ENCODE peak calls at places on chromosomes 12 and 14, in eight cellular contexts. One of them, this sample, is unnamed.

GRCh38 chr14:92026548-92027190 is 13.2 kb downstream of the TRIP11 start:
- DNase-seq in AG10803: no peak
- DNase-seq in body of pancreas: no peak
- DNase-seq in cardiac septum: no peak
- DNase-seq in foreskin fibroblast: no peak
- DNase-seq in stimulated activated naive CD4-positive, alpha-beta T cell: no peak
- DNase-seq in fibroblast of lung: no peak
- DNase-seq in sciatic nerve: no peak
- DNase-seq in this sample: no peak

GRCh38 chr14:23099212-23099861 is 4.0 kb downstream of the C14orf119 start:
- DNase-seq in AG10803: no peak
- DNase-seq in body of pancreas: peak; percentile 55
- DNase-seq in cardiac septum: no peak
- DNase-seq in foreskin fibroblast: no peak
- DNase-seq in stimulated activated naive CD4-positive, alpha-beta T cell: no peak
- DNase-seq in fibroblast of lung: no peak
- DNase-seq in sciatic nerve: no peak
- DNase-seq in this sample: no peak

GRCh38 chr12:29698756-29699155 is 85.0 kb downstream of the TMTC1 start:
- DNase-seq in AG10803: no peak
- DNase-seq in body of pancreas: no peak
- DNase-seq in cardiac septum: no peak
- DNase-seq in foreskin fibroblast: no peak
- DNase-seq in stimulated activated naive CD4-positive, alpha-beta T cell: no peak
- DNase-seq in fibroblast of lung: no peak
- DNase-seq in sciatic nerve: no peak
- DNase-seq in this sample: no peak

GRCh38 chr14:91373591-91374245 is 43.9 kb downstream of the CCDC88C start:
- DNase-seq in AG10803: no peak
- DNase-seq in body of pancreas: no peak
- DNase-seq in cardiac septum: no peak
- DNase-seq in foreskin fibroblast: no peak
- DNase-seq in stimulated activated naive CD4-positive, alpha-beta T cell: peak; percentile 40
- DNase-seq in fibroblast of lung: no peak
- DNase-seq in sciatic nerve: no peak
- DNase-seq in this sample: no peak

GRCh38 chr14:62497708-62498107 is 547.5 kb downstream of the KCNH5 start:
- DNase-seq in AG10803: no peak
- DNase-seq in body of pancreas: no peak
- DNase-seq in cardiac septum: no peak
- DNase-seq in foreskin fibroblast: no peak
- DNase-seq in stimulated activated naive CD4-positive, alpha-beta T cell: no peak
- DNase-seq in fibroblast of lung: no peak
- DNase-seq in sciatic nerve: no peak
- DNase-seq in this sample: no peak

GRCh38 chr12:93883436-93884154 is 206.4 kb downstream of the CRADD start:
- DNase-seq in AG10803: peak; percentile 91
- DNase-seq in body of pancreas: no peak
- DNase-seq in cardiac septum: no peak
- DNase-seq in foreskin fibroblast: peak; percentile 92
- DNase-seq in stimulated activated naive CD4-positive, alpha-beta T cell: no peak
- DNase-seq in fibroblast of lung: peak; percentile 42
- DNase-seq in sciatic nerve: no peak
- DNase-seq in this sample: no peak

GRCh38 chr12:24705741-24706358 is 243.1 kb downstream of the BCAT1 start:
- DNase-seq in AG10803: peak; percentile 2
- DNase-seq in body of pancreas: no peak
- DNase-seq in cardiac septum: no peak
- DNase-seq in foreskin fibroblast: no peak
- DNase-seq in stimulated activated naive CD4-positive, alpha-beta T cell: no peak
- DNase-seq in fibroblast of lung: no peak
- DNase-seq in sciatic nerve: no peak
- DNase-seq in this sample: no peak

GRCh38 chr12:15933751-15934150 is 22.6 kb downstream of the DERA start:
- DNase-seq in AG10803: peak; percentile 35
- DNase-seq in body of pancreas: no peak
- DNase-seq in cardiac septum: no peak
- DNase-seq in foreskin fibroblast: no peak
- DNase-seq in stimulated activated naive CD4-positive, alpha-beta T cell: no peak
- DNase-seq in fibroblast of lung: no peak
- DNase-seq in sciatic nerve: no peak
- DNase-seq in this sample: no peak

GRCh38 chr12:89943461-89943860 is 234.8 kb upstream of the ATP2B1 start:
- DNase-seq in AG10803: no peak
- DNase-seq in body of pancreas: no peak
- DNase-seq in cardiac septum: no peak
- DNase-seq in foreskin fibroblast: no peak
- DNase-seq in stimulated activated naive CD4-positive, alpha-beta T cell: no peak
- DNase-seq in fibroblast of lung: peak; percentile 44
- DNase-seq in sciatic nerve: no peak
- DNase-seq in this sample: peak; percentile 19

GRCh38 chr12:83818888-83819287 is 1093.7 kb downstream of the SLC6A15 start:
- DNase-seq in AG10803: peak; percentile 72
- DNase-seq in body of pancreas: peak; percentile 38
- DNase-seq in cardiac septum: no peak
- DNase-seq in foreskin fibroblast: peak; percentile 67
- DNase-seq in stimulated activated naive CD4-positive, alpha-beta T cell: no peak
- DNase-seq in fibroblast of lung: peak; percentile 56
- DNase-seq in sciatic nerve: no peak
- DNase-seq in this sample: no peak

GRCh38 chr12:674272-674781 is 11.1 kb upstream of the NINJ2 start:
- DNase-seq in AG10803: no peak
- DNase-seq in body of pancreas: no peak
- DNase-seq in cardiac septum: no peak
- DNase-seq in foreskin fibroblast: no peak
- DNase-seq in stimulated activated naive CD4-positive, alpha-beta T cell: peak; percentile 71
- DNase-seq in fibroblast of lung: no peak
- DNase-seq in sciatic nerve: no peak
- DNase-seq in this sample: no peak

GRCh38 chr12:52022841-52023181 is 16.1 kb downstream of the TAMALIN start:
- DNase-seq in AG10803: no peak
- DNase-seq in body of pancreas: no peak
- DNase-seq in cardiac septum: no peak
- DNase-seq in foreskin fibroblast: no peak
- DNase-seq in stimulated activated naive CD4-positive, alpha-beta T cell: no peak
- DNase-seq in fibroblast of lung: no peak
- DNase-seq in sciatic nerve: peak; percentile 66
- DNase-seq in this sample: peak; percentile 25

GRCh38 chr14:65241125-65241752 is 138.9 kb upstream of the MAX start:
- DNase-seq in AG10803: no peak
- DNase-seq in body of pancreas: no peak
- DNase-seq in cardiac septum: no peak
- DNase-seq in foreskin fibroblast: no peak
- DNase-seq in stimulated activated naive CD4-positive, alpha-beta T cell: no peak
- DNase-seq in fibroblast of lung: no peak
- DNase-seq in sciatic nerve: no peak
- DNase-seq in this sample: no peak

GRCh38 chr14:94867931-94868597 is 98.2 kb upstream of the GSC start:
- DNase-seq in AG10803: peak; percentile 25
- DNase-seq in body of pancreas: peak; percentile 38
- DNase-seq in cardiac septum: no peak
- DNase-seq in foreskin fibroblast: peak; percentile 1
- DNase-seq in stimulated activated naive CD4-positive, alpha-beta T cell: no peak
- DNase-seq in fibroblast of lung: no peak
- DNase-seq in sciatic nerve: no peak
- DNase-seq in this sample: peak; percentile 3

GRCh38 chr12:52370906-52371608 is 3.8 kb upstream of the KRT85 start:
- DNase-seq in AG10803: peak; percentile 85
- DNase-seq in body of pancreas: peak; percentile 55
- DNase-seq in cardiac septum: peak; percentile 65
- DNase-seq in foreskin fibroblast: peak; percentile 70
- DNase-seq in stimulated activated naive CD4-positive, alpha-beta T cell: no peak
- DNase-seq in fibroblast of lung: peak; percentile 72
- DNase-seq in sciatic nerve: peak; percentile 81
- DNase-seq in this sample: no peak

GRCh38 chr12:124914392-124915248 is at the start of gene UBC:
- DNase-seq in AG10803: peak; percentile 95
- DNase-seq in body of pancreas: peak; percentile 93
- DNase-seq in cardiac septum: peak; percentile 95
- DNase-seq in foreskin fibroblast: peak; percentile 97
- DNase-seq in stimulated activated naive CD4-positive, alpha-beta T cell: no peak
- DNase-seq in fibroblast of lung: peak; percentile 97
- DNase-seq in sciatic nerve: peak; percentile 98
- DNase-seq in this sample: peak; percentile 87

GRCh38 chr12:93247313-93248057 is 130.2 kb upstream of the NUDT4 start:
- DNase-seq in AG10803: no peak
- DNase-seq in body of pancreas: no peak
- DNase-seq in cardiac septum: no peak
- DNase-seq in foreskin fibroblast: no peak
- DNase-seq in stimulated activated naive CD4-positive, alpha-beta T cell: no peak
- DNase-seq in fibroblast of lung: no peak
- DNase-seq in sciatic nerve: no peak
- DNase-seq in this sample: no peak

GRCh38 chr12:125343649-125344048 is 278.4 kb downstream of the AACS start:
- DNase-seq in AG10803: no peak
- DNase-seq in body of pancreas: no peak
- DNase-seq in cardiac septum: no peak
- DNase-seq in foreskin fibroblast: no peak
- DNase-seq in stimulated activated naive CD4-positive, alpha-beta T cell: no peak
- DNase-seq in fibroblast of lung: no peak
- DNase-seq in sciatic nerve: no peak
- DNase-seq in this sample: no peak

GRCh38 chr12:56103066-56103711 is 1.2 kb upstream of the PA2G4 start:
- DNase-seq in AG10803: no peak
- DNase-seq in body of pancreas: no peak
- DNase-seq in cardiac septum: no peak
- DNase-seq in foreskin fibroblast: no peak
- DNase-seq in stimulated activated naive CD4-positive, alpha-beta T cell: peak; percentile 63
- DNase-seq in fibroblast of lung: no peak
- DNase-seq in sciatic nerve: no peak
- DNase-seq in this sample: no peak

GRCh38 chr12:56374726-56375597 is 12.3 kb upstream of the APOF start:
- DNase-seq in AG10803: no peak
- DNase-seq in body of pancreas: no peak
- DNase-seq in cardiac septum: no peak
- DNase-seq in foreskin fibroblast: no peak
- DNase-seq in stimulated activated naive CD4-positive, alpha-beta T cell: no peak
- DNase-seq in fibroblast of lung: no peak
- DNase-seq in sciatic nerve: no peak
- DNase-seq in this sample: no peak

GRCh38 chr12:103858953-103859601 is 18.0 kb upstream of the NT5DC3 start:
- DNase-seq in AG10803: peak; percentile 96
- DNase-seq in body of pancreas: no peak
- DNase-seq in cardiac septum: no peak
- DNase-seq in foreskin fibroblast: peak; percentile 97
- DNase-seq in stimulated activated naive CD4-positive, alpha-beta T cell: no peak
- DNase-seq in fibroblast of lung: peak; percentile 97
- DNase-seq in sciatic nerve: no peak
- DNase-seq in this sample: peak; percentile 68

GRCh38 chr12:19186722-19187661 is 57.5 kb downstream of the PLEKHA5 start:
- DNase-seq in AG10803: peak; percentile 65
- DNase-seq in body of pancreas: peak; percentile 13
- DNase-seq in cardiac septum: no peak
- DNase-seq in foreskin fibroblast: peak; percentile 78
- DNase-seq in stimulated activated naive CD4-positive, alpha-beta T cell: no peak
- DNase-seq in fibroblast of lung: peak; percentile 79
- DNase-seq in sciatic nerve: no peak
- DNase-seq in this sample: peak; percentile 64

This sample was measured in SK-MEL-5.